ENCODE peak calls at places on chromosomes 16 and 17, in ten cellular contexts. C is cardiac muscle cell; V is neuronal stem cell; K is astrocyte; G is AG04450; S is neural progenitor cell; W is SJSA1; H is thoracic aorta; Q is CD8-positive, alpha-beta memory T cell; I is upper lobe of left lung. N is an unnamed sample. For H3K9me3 and H3K27me3, the result is how much of the 10 kb centered on the place peaks cover.

GRCh38 chr17:19397556-19398041 is 10.6 kb upstream of the MFAP4 start:
- DNase-seq in I (no peak), W (no peak), K (no peak), H (no peak), Q (no peak), G (no peak), S (peak), C (no peak), V (no peak), N (no peak)

GRCh38 chr16:64892843-64893242 is 229.0 kb downstream of the CDH11 start:
- DNase-seq in K (peak), G (peak), H (no peak), Q (no peak), V (no peak), W (peak), S (no peak), C (peak), I (no peak), N (no peak)

GRCh38 chr17:79622201-79622601 is 11.3 kb upstream of the RBFOX3 start:
- DNase-seq in W (peak), I (peak), C (no peak), S (no peak), G (no peak), V (no peak), Q (no peak), K (no peak), H (no peak), N (no peak)

GRCh38 chr16:4212934-4213296 is 29.0 kb downstream of the SRL start:
- DNase-seq in G (no peak), W (no peak), S (no peak), Q (no peak), V (no peak), C (peak), I (no peak), K (peak), H (no peak), N (no peak)

GRCh38 chr17:60390223-60390622 is 1.7 kb downstream of the USP32 start:
- DNase-seq in K (peak), I (peak), Q (no peak), C (peak), H (no peak), W (no peak), S (no peak), V (no peak), G (no peak), N (no peak)

GRCh38 chr16:81273223-81273940 is 34.9 kb downstream of the BCO1 start:
- DNase-seq in I (no peak), W (no peak), S (no peak), V (no peak), K (peak), G (no peak), C (peak), H (no peak), Q (no peak), N (no peak)

GRCh38 chr16:27107185-27107592 is 40.5 kb downstream of the C16orf82 start:
- DNase-seq in I (no peak), C (no peak), H (no peak), Q (no peak), S (no peak), G (no peak), K (no peak), V (no peak), W (no peak), N (no peak)

GRCh38 chr17:59378621-59379194 is 47.3 kb downstream of the YPEL2 start:
- DNase-seq in G (peak), Q (no peak), W (peak), K (peak), V (no peak), S (no peak), C (peak), I (no peak), H (no peak), N (no peak)

GRCh38 chr16:11089504-11090124 is 145.2 kb downstream of the CLEC16A start:
- DNase-seq in H (no peak), W (peak), K (peak), S (no peak), V (no peak), Q (no peak), C (peak), G (peak), I (peak), N (no peak)

GRCh38 chr16:70390774-70391173 is 44.1 kb downstream of the DDX19A start:
- DNase-seq in I (no peak), S (no peak), V (no peak), H (no peak), W (no peak), C (no peak), Q (no peak), K (no peak), G (no peak), N (no peak)

GRCh38 chr17:57939797-57940196 is 15.4 kb downstream of the CUEDC1 start:
- DNase-seq in G (no peak), Q (no peak), K (no peak), V (no peak), C (no peak), W (no peak), H (no peak), S (no peak), I (peak), N (no peak)

GRCh38 chr17:1159781-1160180 is 20.0 kb downstream of the ABR start:
- DNase-seq in V (no peak), H (no peak), Q (no peak), K (no peak), C (no peak), W (no peak), S (no peak), G (no peak), I (no peak), N (no peak)

GRCh38 chr17:80959330-80960036 is 32.2 kb upstream of the CHMP6 start:
- DNase-seq in V (no peak), I (no peak), K (peak), C (peak), W (no peak), G (peak), H (peak), Q (no peak), S (no peak), N (no peak)

GRCh38 chr17:74547736-74548135 is 1.8 kb upstream of the CD300C start:
- DNase-seq in H (no peak), S (no peak), W (no peak), G (no peak), I (no peak), K (no peak), Q (no peak), V (no peak), C (no peak), N (no peak)

GRCh38 chr17:10215286-10215685 is 16.9 kb upstream of the GAS7 start:
- DNase-seq in I (no peak), W (no peak), S (no peak), K (no peak), V (no peak), H (no peak), G (no peak), C (no peak), Q (no peak), N (no peak)

GRCh38 chr17:71963341-71963740 is 157.5 kb upstream of the SOX9 start:
- DNase-seq in W (no peak), V (no peak), I (no peak), K (no peak), H (no peak), G (no peak), S (no peak), C (no peak), Q (no peak), N (no peak)

GRCh38 chr16:35305476-35305875 is 1846.1 kb downstream of the TP53TG3F start:
- DNase-seq in S (no peak), V (no peak), G (no peak), I (no peak), K (no peak), H (no peak), W (no peak), Q (no peak), C (no peak), N (no peak)
- H3K9me3 ChIP-seq in S (under half), V (under half), G (under half), I (under half), K (under half), H (under half), W (under half), Q (under half), C (under half), N (under half)

DNA sequence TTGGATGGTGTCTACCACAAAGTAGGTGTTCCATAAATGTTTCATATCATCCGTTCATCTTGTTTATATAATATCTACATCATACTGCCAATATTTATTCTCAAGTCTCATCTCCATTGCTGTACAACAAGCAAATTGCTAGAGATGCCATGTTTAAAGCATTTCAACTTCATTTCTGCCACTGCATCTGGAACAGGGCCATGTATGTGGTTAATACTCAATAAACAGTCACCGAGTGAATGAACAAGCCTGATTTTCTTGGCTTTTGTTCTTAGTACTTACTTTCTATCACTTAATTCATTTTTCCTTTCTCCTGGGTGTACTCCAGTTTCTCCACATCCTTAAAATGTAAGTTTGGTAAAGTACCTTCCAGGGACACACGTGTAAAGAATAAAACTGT is 107.6 kb downstream of the KCNJ2 start:
- DNase-seq in H (no peak), C (no peak), V (no peak), Q (no peak), I (no peak), S (no peak), G (no peak), K (peak), W (no peak), N (no peak)
- H3K27ac ChIP-seq in H (no peak), C (no peak), V (no peak), Q (no peak), I (no peak), S (no peak), G (no peak), K (no peak), W (no peak), N (no peak)

GRCh38 chr16:1164975-1165374 is 12.1 kb downstream of the CACNA1H start:
- DNase-seq in C (no peak), Q (no peak), W (no peak), I (no peak), K (no peak), S (no peak), G (no peak), H (no peak), V (no peak), N (no peak)
- H3K27me3 ChIP-seq in C (under half), Q (under half), W (half or more), I (under half), K (under half), S (under half), G (under half), H (under half), V (under half), N (under half)

GRCh38 chr16:75176926-75177325 is 28.6 kb downstream of the ZFP1 start:
- DNase-seq in S (no peak), W (no peak), V (no peak), Q (no peak), G (no peak), I (no peak), K (no peak), H (no peak), C (no peak), N (no peak)

GRCh38 chr16:75169899-75170405 is 21.6 kb downstream of the ZFP1 start:
- DNase-seq in Q (no peak), C (no peak), S (no peak), I (no peak), H (no peak), V (no peak), G (no peak), W (no peak), K (no peak), N (no peak)

GRCh38 chr16:75175074-75175473 is 26.8 kb downstream of the ZFP1 start:
- DNase-seq in Q (no peak), C (no peak), K (no peak), V (no peak), S (no peak), I (no peak), H (no peak), W (no peak), G (no peak), N (no peak)

DNA sequence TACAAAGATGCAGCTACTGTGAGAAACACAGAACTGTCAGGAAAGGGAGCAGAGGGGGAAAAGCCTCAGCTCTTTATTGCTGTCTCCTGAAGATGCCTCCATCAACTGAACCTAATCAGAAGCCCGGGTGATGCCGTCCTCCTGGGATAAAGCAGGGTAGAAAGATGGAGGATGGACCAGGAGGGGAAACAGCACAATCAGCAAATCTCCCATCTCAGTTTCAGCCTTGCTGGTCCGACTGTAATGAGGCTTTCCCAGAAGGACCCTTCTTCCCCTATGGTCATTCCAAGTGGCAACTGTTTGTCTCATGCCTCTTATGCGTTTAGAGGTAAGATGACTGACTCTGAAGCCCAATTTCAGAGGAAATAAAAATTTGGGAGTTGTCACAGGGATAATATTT is 24.3 kb downstream of the ZFP1 start:
- DNase-seq in H (no peak), W (no peak), C (no peak), G (no peak), Q (no peak), K (no peak), V (no peak), S (no peak), I (no peak), N (no peak)
- H3K9me3 ChIP-seq in H (half or more), W (under half), C (under half), G (half or more), Q (half or more), K (half or more), V (half or more), S (under half), I (under half), N (half or more)

DNA sequence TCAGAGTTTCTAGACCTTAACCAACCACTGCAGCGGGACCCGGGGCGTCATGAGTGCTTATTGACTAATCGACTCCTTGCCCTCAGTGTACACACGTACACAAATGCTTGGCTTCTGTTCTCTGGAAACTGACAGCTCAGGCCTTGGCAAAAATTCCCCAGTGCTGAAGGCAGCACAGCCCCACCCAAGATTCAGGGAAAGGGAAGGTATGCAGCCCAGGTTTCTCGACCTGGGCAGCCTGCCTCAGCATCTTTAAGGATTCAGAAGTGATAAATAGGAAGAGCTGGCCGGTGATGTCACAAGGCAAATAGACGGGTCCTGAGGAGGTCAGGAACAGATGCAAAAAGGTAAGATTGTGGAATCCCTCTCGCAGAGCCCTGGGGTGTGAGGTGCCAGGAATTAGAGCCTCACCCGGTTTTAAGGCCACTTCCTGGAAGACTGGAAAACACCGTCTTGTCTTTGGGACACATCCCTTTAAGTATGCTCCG is 9.0 kb upstream of the CDH3 start:
- DNase-seq in V (no peak), G (no peak), C (no peak), K (peak), H (no peak), W (no peak), S (no peak), Q (no peak), I (no peak), N (no peak)
- H3K27ac ChIP-seq in V (no peak), G (no peak), C (no peak), K (no peak), H (no peak), W (no peak), S (no peak), Q (no peak), I (no peak), N (no peak)

N was measured in CD4-positive, alpha-beta T cell.